ENCODE peak calls at places on chromosomes 6 and 20, in four cellular contexts. One of them, this sample, is unnamed. For H3K4me1 and H3K36me3, the result is how much of the 10 kb centered on the place peaks cover.

GRCh38 chr20:38591484-38592410 is 9.9 kb upstream of the ARHGAP40 start:
- DNase-seq in IMR-90: no peak
- DNase-seq in body of pancreas: no peak
- DNase-seq in tibial nerve: no peak
- DNase-seq in this sample: no peak

GRCh38 chr20:40197744-40198143 is 491.3 kb downstream of the MAFB start:
- DNase-seq in tibial nerve: no peak
- DNase-seq in IMR-90: no peak
- DNase-seq in body of pancreas: no peak
- DNase-seq in this sample: no peak

GRCh38 chr20:2108987-2109386 is 7.4 kb downstream of the STK35 start:
- DNase-seq in tibial nerve: no peak
- DNase-seq in body of pancreas: no peak
- DNase-seq in IMR-90: peak
- DNase-seq in this sample: no peak

GRCh38 chr6:116101790-116102189 is 1.1 kb downstream of the NT5DC1 start:
- DNase-seq in tibial nerve: no peak
- DNase-seq in body of pancreas: no peak
- DNase-seq in IMR-90: no peak
- DNase-seq in this sample: no peak

GRCh38 chr6:134217516-134218140 is 100.3 kb downstream of the SGK1 start:
- DNase-seq in tibial nerve: no peak
- DNase-seq in body of pancreas: no peak
- DNase-seq in IMR-90: no peak
- DNase-seq in this sample: no peak

GRCh38 chr20:13422637-13423036 is 201.6 kb downstream of the ISM1 start:
- DNase-seq in tibial nerve: no peak
- DNase-seq in IMR-90: peak
- DNase-seq in body of pancreas: no peak
- DNase-seq in this sample: no peak

GRCh38 chr20:63009044-63009961 is 2.5 kb upstream of the BHLHE23 start:
- DNase-seq in body of pancreas: peak
- DNase-seq in tibial nerve: peak
- DNase-seq in IMR-90: peak
- DNase-seq in this sample: no peak

GRCh38 chr6:101961357-101961756 is 567.8 kb downstream of the GRIK2 start:
- DNase-seq in IMR-90: no peak
- DNase-seq in body of pancreas: no peak
- DNase-seq in tibial nerve: no peak
- DNase-seq in this sample: no peak

GRCh38 chr6:126963077-126963809 is 155.2 kb upstream of the RSPO3 start:
- DNase-seq in tibial nerve: no peak
- DNase-seq in body of pancreas: no peak
- DNase-seq in IMR-90: no peak
- DNase-seq in this sample: no peak

GRCh38 chr20:2330090-2330695 is 34.4 kb downstream of the TGM3 start:
- DNase-seq in IMR-90: no peak
- DNase-seq in tibial nerve: no peak
- DNase-seq in body of pancreas: peak
- DNase-seq in this sample: no peak

GRCh38 chr20:36784900-36785299 is 11.3 kb upstream of the DSN1 start:
- DNase-seq in IMR-90: peak
- DNase-seq in body of pancreas: no peak
- DNase-seq in tibial nerve: no peak
- DNase-seq in this sample: no peak

GRCh38 chr6:111788779-111789276 is 84.4 kb downstream of the FYN start:
- DNase-seq in tibial nerve: no peak
- DNase-seq in body of pancreas: no peak
- DNase-seq in IMR-90: no peak
- DNase-seq in this sample: no peak

GRCh38 chr6:167928111-167928510 is 69.4 kb upstream of the KIF25 start:
- DNase-seq in tibial nerve: no peak
- DNase-seq in body of pancreas: no peak
- DNase-seq in IMR-90: no peak
- DNase-seq in this sample: no peak

GRCh38 chr6:74814440-74814839 is 391.4 kb downstream of the COL12A1 start:
- DNase-seq in IMR-90: no peak
- DNase-seq in body of pancreas: no peak
- DNase-seq in tibial nerve: no peak
- DNase-seq in this sample: no peak

GRCh38 chr6:2959909-2960719 is 11.3 kb downstream of the SERPINB6 start:
- DNase-seq in IMR-90: peak
- DNase-seq in body of pancreas: peak
- DNase-seq in tibial nerve: no peak
- DNase-seq in this sample: no peak

GRCh38 chr6:34813028-34813742 is 21.3 kb downstream of the BLTP3A start:
- DNase-seq in body of pancreas: no peak
- DNase-seq in tibial nerve: no peak
- DNase-seq in IMR-90: no peak
- DNase-seq in this sample: no peak
- H3K4me1 ChIP-seq in body of pancreas: under half
- H3K4me1 ChIP-seq in tibial nerve: under half
- H3K4me1 ChIP-seq in IMR-90: under half
- H3K4me1 ChIP-seq in this sample: under half

GRCh38 chr6:30884521-30885480 is 482 bp downstream of the DDR1 start:
- DNase-seq in body of pancreas: peak
- DNase-seq in IMR-90: peak
- DNase-seq in tibial nerve: no peak
- DNase-seq in this sample: peak
- TF ChIP-seq POLR2A in body of pancreas: peak
- TF ChIP-seq POLR2A in IMR-90: no peak
- TF ChIP-seq POLR2A in tibial nerve: no peak
- TF ChIP-seq POLR2A in this sample: no peak

DNA sequence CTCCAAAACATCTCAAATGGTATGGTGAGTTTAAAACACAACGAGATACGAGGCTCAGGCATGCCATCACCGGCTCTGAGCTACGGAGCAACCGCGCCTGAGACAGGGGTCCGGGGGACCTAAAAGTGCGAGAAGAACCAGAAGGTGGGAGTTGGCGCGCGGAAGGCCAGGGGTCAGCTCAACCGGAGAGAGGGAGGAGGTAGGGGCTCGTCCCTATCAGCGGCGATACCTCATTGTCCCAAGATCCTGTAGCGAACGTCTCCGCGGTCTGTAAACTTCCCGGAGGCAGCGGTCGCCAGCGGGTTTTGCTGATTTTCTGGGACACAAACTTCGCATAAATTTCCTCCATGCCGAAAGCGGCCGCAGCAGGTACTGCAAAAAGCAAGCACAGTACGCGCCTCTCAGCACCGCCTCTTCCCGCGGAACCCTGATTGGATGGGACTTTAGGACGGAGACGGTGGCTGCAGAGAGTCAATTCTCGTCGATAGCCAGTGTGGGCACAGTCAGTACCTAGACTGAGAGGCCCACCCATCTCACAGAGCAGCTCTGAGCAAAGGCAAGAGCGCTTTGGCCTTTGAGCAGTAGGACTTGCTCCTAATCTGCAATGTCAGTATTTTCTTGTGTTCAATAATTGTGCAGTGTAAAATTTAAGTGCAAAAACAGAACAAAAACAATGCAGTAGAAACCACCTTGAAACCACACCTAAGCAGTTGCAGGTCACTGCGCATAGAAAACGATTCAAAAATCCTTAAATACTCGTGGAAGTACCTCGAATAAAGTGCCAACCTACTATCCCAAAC is at the start of gene NUP43:
- DNase-seq in body of pancreas: peak
- DNase-seq in tibial nerve: peak
- DNase-seq in IMR-90: peak
- DNase-seq in this sample: no peak
- H3K36me3 ChIP-seq in body of pancreas: under half
- H3K36me3 ChIP-seq in tibial nerve: under half
- H3K36me3 ChIP-seq in IMR-90: under half
- H3K36me3 ChIP-seq in this sample: under half

DNA sequence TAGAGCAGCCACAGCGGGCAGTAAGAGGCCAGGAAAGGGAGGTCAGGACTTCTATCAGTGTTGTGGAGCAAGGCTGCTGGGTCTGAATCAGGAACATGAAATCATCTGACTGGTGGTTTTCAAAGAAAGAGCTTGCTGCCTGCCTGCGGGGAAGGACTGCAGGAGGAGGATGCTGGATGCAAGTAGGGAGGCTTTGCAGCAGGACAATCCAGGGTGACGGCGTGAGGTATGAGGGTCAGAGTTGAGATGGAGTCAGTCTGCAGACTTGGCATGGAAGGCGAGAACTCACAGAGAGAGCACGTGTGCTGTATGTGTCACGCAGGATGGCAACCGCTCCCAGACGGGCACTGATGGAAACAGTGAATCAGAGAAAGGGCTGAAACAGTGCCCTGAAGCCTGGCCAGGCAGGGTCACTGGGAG is 59.2 kb upstream of the CD93 start:
- DNase-seq in body of pancreas: no peak
- DNase-seq in IMR-90: peak
- DNase-seq in tibial nerve: no peak
- DNase-seq in this sample: no peak
- H3K4me1 ChIP-seq in body of pancreas: under half
- H3K4me1 ChIP-seq in IMR-90: under half
- H3K4me1 ChIP-seq in tibial nerve: half or more
- H3K4me1 ChIP-seq in this sample: half or more

GRCh38 chr20:45470262-45470931 is 844 bp downstream of the WFDC2 start:
- DNase-seq in IMR-90: no peak
- DNase-seq in tibial nerve: no peak
- DNase-seq in body of pancreas: peak
- DNase-seq in this sample: peak
- TF ChIP-seq POLR2A in IMR-90: no peak
- TF ChIP-seq POLR2A in tibial nerve: no peak
- TF ChIP-seq POLR2A in body of pancreas: peak
- TF ChIP-seq POLR2A in this sample: no peak

GRCh38 chr20:17616480-17617211 is 46.8 kb downstream of the DSTN start:
- DNase-seq in body of pancreas: no peak
- DNase-seq in IMR-90: no peak
- DNase-seq in tibial nerve: no peak
- DNase-seq in this sample: peak

GRCh38 chr20:17615645-17616479 is 46.0 kb downstream of the DSTN start:
- DNase-seq in body of pancreas: peak
- DNase-seq in tibial nerve: no peak
- DNase-seq in IMR-90: no peak
- DNase-seq in this sample: peak

GRCh38 chr20:17618673-17619013 is 48.8 kb downstream of the DSTN start:
- DNase-seq in tibial nerve: peak
- DNase-seq in body of pancreas: no peak
- DNase-seq in IMR-90: no peak
- DNase-seq in this sample: no peak

GRCh38 chr20:17617868-17618672 is 48.2 kb downstream of the DSTN start:
- DNase-seq in body of pancreas: peak
- DNase-seq in tibial nerve: peak
- DNase-seq in IMR-90: no peak
- DNase-seq in this sample: no peak

DNA sequence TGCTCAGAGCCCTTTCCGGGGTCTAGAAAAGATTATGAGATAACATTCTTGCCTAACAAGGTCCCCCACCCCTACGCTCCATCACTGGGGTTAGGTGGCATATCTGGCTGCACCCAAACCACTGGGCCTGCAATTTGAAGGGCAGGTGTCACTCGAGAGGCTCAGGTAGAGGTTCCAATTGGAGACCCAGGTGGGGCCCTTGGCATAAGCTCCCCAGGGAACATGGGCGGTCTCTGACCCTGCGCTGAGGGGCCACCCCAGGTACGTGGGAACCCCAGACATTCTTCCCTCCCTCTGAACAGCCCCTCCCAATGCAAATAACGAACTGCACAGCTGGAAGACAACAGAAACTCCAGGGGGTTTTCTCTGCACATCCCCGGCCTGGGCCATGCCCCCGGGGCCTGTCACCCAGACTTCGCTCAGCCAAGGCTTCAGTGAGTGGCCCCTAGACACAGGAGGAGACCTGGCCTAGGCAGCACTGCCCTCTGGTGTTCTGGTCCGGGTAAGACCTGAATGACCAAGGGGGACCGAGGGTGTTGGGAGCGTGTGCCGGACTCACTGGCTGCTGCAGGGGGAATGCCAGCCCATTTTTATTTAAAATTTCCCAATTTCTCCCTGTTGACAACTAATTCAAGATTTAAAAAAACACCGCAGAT is 47.5 kb downstream of the DSTN start:
- DNase-seq in IMR-90: no peak
- DNase-seq in body of pancreas: peak
- DNase-seq in tibial nerve: no peak
- DNase-seq in this sample: no peak
- H3K36me3 ChIP-seq in IMR-90: half or more
- H3K36me3 ChIP-seq in body of pancreas: under half
- H3K36me3 ChIP-seq in tibial nerve: under half
- H3K36me3 ChIP-seq in this sample: under half

DNA sequence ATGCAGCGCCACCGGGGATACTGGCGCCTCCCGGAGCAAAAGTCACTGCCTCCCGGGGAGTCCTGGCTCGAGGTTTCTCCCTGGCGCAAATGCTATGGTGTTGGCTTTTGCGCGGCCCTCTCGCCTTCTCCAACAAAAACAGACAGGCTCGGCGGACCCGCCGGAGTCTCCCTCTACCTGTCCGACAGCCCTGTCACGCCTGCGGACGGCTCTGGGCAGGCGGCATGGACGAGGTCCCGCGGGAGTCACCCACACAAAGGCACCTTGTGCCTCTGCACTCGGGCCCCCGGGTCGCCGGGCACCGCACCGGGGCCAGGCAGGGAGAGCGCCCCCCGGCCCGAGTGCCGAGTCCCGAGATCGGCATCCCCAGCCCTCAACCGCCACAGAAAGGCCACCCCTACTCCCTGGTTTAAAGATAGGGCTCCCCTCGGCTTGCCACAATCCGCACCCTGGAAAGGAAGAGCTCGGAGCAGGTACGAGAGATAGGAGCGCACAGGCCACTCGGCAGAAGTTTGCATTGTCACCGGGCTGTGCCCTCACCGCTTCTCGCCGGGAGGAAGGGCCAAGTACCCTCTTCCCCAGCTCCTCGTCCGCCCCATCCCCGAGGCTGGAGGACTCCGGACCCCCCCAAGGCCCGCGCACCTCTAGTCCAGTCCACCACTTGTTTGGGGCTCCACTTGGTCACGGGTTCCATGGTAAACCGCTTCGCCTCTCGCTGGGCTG is 903 bp downstream of the CNKSR3 start:
- DNase-seq in body of pancreas: peak
- DNase-seq in tibial nerve: no peak
- DNase-seq in IMR-90: no peak
- DNase-seq in this sample: no peak
- H3K4me1 ChIP-seq in body of pancreas: half or more
- H3K4me1 ChIP-seq in tibial nerve: under half
- H3K4me1 ChIP-seq in IMR-90: under half
- H3K4me1 ChIP-seq in this sample: under half

This sample was measured in vagina.